ENCODE peak calls at places on chromosomes 5 and 9, in five cellular contexts. X is cardiac septum; W is EL; M is COR-L47; J is effector CD4-positive, alpha-beta T cell. Y is an unnamed sample.

GRCh38 chr5:119190470-119190869 is 119.6 kb downstream of the DMXL1 start:
- DNase-seq in M (no peak), J (no peak), X (no peak), W (no peak), Y (no peak)

GRCh38 chr9:72165821-72166547 is 16.7 kb downstream of the GDA start:
- DNase-seq in X (no peak), J (no peak), W (no peak), M (no peak), Y (no peak)

GRCh38 chr5:17996002-17996401 is 361.7 kb downstream of the TAF11L14 start:
- DNase-seq in X (no peak), W (no peak), J (no peak), M (peak), Y (no peak)

GRCh38 chr9:88537743-88538055 is 2.7 kb downstream of the NXNL2 start:
- DNase-seq in W (peak), X (no peak), M (peak), J (no peak), Y (no peak)

GRCh38 chr9:78030553-78031270 is 899 bp downstream of the GNAQ start:
- DNase-seq in X (peak), M (peak), W (peak), J (peak), Y (peak)

GRCh38 chr5:127419858-127420257 is 97.6 kb upstream of the PRRC1 start:
- DNase-seq in J (no peak), W (no peak), M (no peak), X (no peak), Y (no peak)

GRCh38 chr5:58043607-58043945 is 416.3 kb downstream of the PLK2 start:
- DNase-seq in J (no peak), W (no peak), X (no peak), M (no peak), Y (no peak)

GRCh38 chr5:14364096-14364495 is 217.5 kb upstream of the OTULINL start:
- DNase-seq in W (no peak), M (no peak), J (no peak), X (no peak), Y (no peak)

GRCh38 chr5:150658699-150659265 is 2.3 kb upstream of the MYOZ3 start:
- DNase-seq in X (peak), M (no peak), J (no peak), W (no peak), Y (no peak)

GRCh38 chr5:1885476-1885755 is 2.7 kb upstream of the IRX4 start:
- DNase-seq in J (no peak), X (no peak), W (no peak), M (no peak), Y (no peak)

GRCh38 chr9:114786251-114786650 is 19.6 kb downstream of the TNFSF15 start:
- DNase-seq in J (no peak), M (no peak), W (no peak), X (no peak), Y (no peak)

GRCh38 chr5:61538722-61539501 is 206.9 kb downstream of the ZSWIM6 start:
- DNase-seq in W (no peak), M (no peak), J (no peak), X (no peak), Y (no peak)

GRCh38 chr9:126151031-126151670 is 175.5 kb upstream of the MVB12B start:
- DNase-seq in J (no peak), X (peak), M (peak), W (no peak), Y (no peak)

GRCh38 chr5:133950821-133951612 is 17.4 kb downstream of the C5orf15 start:
- DNase-seq in M (no peak), W (no peak), X (no peak), J (no peak), Y (no peak)

GRCh38 chr9:116506685-116507084 is 180.4 kb upstream of the TRIM32 start:
- DNase-seq in W (peak), M (no peak), J (no peak), X (no peak), Y (no peak)

GRCh38 chr9:82526629-82527028 is 536.3 kb downstream of the RASEF start:
- DNase-seq in J (no peak), M (no peak), X (no peak), W (no peak), Y (no peak)

GRCh38 chr5:64637144-64637543 is 53.2 kb upstream of the SHISAL2B start:
- DNase-seq in X (no peak), J (no peak), M (no peak), W (peak), Y (no peak)

GRCh38 chr5:147560982-147561381 is 51.1 kb upstream of the DPYSL3 start:
- DNase-seq in X (no peak), W (no peak), M (peak), J (no peak), Y (no peak)

GRCh38 chr5:8842906-8843590 is 702.8 kb downstream of the SEMA5A start:
- DNase-seq in M (peak), W (peak), X (no peak), J (no peak), Y (peak)

GRCh38 chr5:120452471-120452870 is 11.6 kb upstream of the PRR16 start:
- DNase-seq in M (no peak), W (peak), X (no peak), J (no peak), Y (no peak)

GRCh38 chr5:119873611-119874010 is 244.3 kb downstream of the FAM170A start:
- DNase-seq in J (no peak), M (no peak), W (no peak), X (no peak), Y (no peak)

GRCh38 chr5:138597660-138598400 is 22.6 kb upstream of the HSPA9 start:
- DNase-seq in J (no peak), W (no peak), M (no peak), X (no peak), Y (no peak)

GRCh38 chr5:142697846-142698245 is 12.0 kb upstream of the FGF1 start:
- DNase-seq in W (peak), X (no peak), M (no peak), J (no peak), Y (no peak)

GRCh38 chr5:79448336-79448735 is 65.6 kb downstream of the HOMER1 start:
- DNase-seq in J (no peak), M (no peak), X (no peak), W (peak), Y (no peak)

GRCh38 chr5:14752497-14753071 is 88.1 kb downstream of the OTULIN start:
- DNase-seq in X (no peak), J (no peak), W (no peak), M (no peak), Y (no peak)

GRCh38 chr5:151811593-151812321 is 40.0 kb downstream of the G3BP1 start:
- DNase-seq in W (peak), J (no peak), X (no peak), M (no peak), Y (no peak)

GRCh38 chr9:126854734-126855133 is 5.7 kb upstream of the ZBTB34 start:
- DNase-seq in X (no peak), W (no peak), J (no peak), M (no peak), Y (no peak)

GRCh38 chr9:107488400-107489143 is 997 bp downstream of the KLF4 start:
- DNase-seq in W (peak), X (peak), M (peak), J (no peak), Y (no peak)

GRCh38 chr5:78527054-78527884 is 121.3 kb downstream of the LHFPL2 start:
- DNase-seq in M (no peak), J (no peak), X (no peak), W (peak), Y (no peak)

GRCh38 chr5:75412111-75412990 is 75.3 kb downstream of the HMGCR start:
- DNase-seq in X (no peak), W (no peak), M (no peak), J (no peak), Y (no peak)

GRCh38 chr9:86075132-86075807 is 24.1 kb downstream of the GOLM1 start:
- DNase-seq in W (no peak), M (no peak), X (no peak), J (no peak), Y (no peak)

GRCh38 chr9:16154570-16155078 is 601.8 kb downstream of the CCDC171 start:
- DNase-seq in J (no peak), X (no peak), W (no peak), M (no peak), Y (peak)